ENCODE peak calls at places on chromosomes 16 and 17, in five cellular contexts. G, H, O, Q and I are unnamed samples.

GRCh38 chr17:72176902-72177660 is 56.3 kb downstream of the SOX9 start:
- DNase-seq in G (no peak), Q (no peak), O (no peak), H (no peak), I (peak; percentile 12)

GRCh38 chr17:48471807-48472484 is 41.9 kb upstream of the SKAP1 start:
- DNase-seq in H (no peak), G (no peak), O (no peak), Q (no peak), I (no peak)

GRCh38 chr16:51759999-51760398 is 608.9 kb upstream of the SALL1 start:
- DNase-seq in G (no peak), Q (no peak), H (no peak), O (no peak), I (no peak)

GRCh38 chr17:73351764-73352163 is 40.0 kb upstream of the CDC42EP4 start:
- DNase-seq in Q (no peak), O (no peak), H (no peak), G (no peak), I (no peak)

GRCh38 chr16:48965391-48965790 is 316.2 kb downstream of the CBLN1 start:
- DNase-seq in O (no peak), G (no peak), H (peak; percentile 38), Q (no peak), I (peak; percentile 39)

GRCh38 chr16:30041841-30042240 is 10.8 kb upstream of the TLCD3B start:
- DNase-seq in H (peak; percentile 60), Q (peak; percentile 39), G (peak; percentile 70), O (no peak), I (peak; percentile 44)

GRCh38 chr16:8946544-8946943 is 17.2 kb downstream of the USP7 start:
- DNase-seq in H (no peak), G (no peak), Q (peak; percentile 44), O (no peak), I (no peak)

GRCh38 chr16:3712830-3713476 is 4.4 kb downstream of the TRAP1 start:
- DNase-seq in O (no peak), H (no peak), Q (no peak), G (no peak), I (no peak)

GRCh38 chr17:44502598-44503079 is 567 bp downstream of the GPATCH8 start:
- DNase-seq in O (peak; percentile 86), H (peak; percentile 28), Q (peak; percentile 21), G (peak; percentile 10), I (no peak)

GRCh38 chr16:20899503-20900298 is 457 bp downstream of the DCUN1D3 start:
- DNase-seq in G (no peak), Q (peak; percentile 9), H (no peak), O (peak; percentile 89), I (no peak)

GRCh38 chr17:80555266-80555665 is 10.6 kb downstream of the RPTOR start:
- DNase-seq in H (no peak), G (no peak), Q (no peak), O (peak; percentile 52), I (no peak)

GRCh38 chr17:57531648-57532486 is 213.2 kb downstream of the CCDC182 start:
- DNase-seq in G (no peak), H (no peak), Q (no peak), O (no peak), I (no peak)

GRCh38 chr16:2481676-2482075 is 6.7 kb downstream of the TBC1D24 start:
- DNase-seq in Q (no peak), O (no peak), H (no peak), G (no peak), I (no peak)

GRCh38 chr17:57603978-57604377 is 141.1 kb downstream of the CCDC182 start:
- DNase-seq in O (no peak), H (no peak), G (no peak), Q (peak; percentile 76), I (no peak)

GRCh38 chr16:35492225-35492624 is 2032.8 kb downstream of the TP53TG3F start:
- DNase-seq in G (no peak), O (no peak), H (no peak), Q (no peak), I (no peak)

GRCh38 chr16:48860341-48860740 is 250.4 kb upstream of the N4BP1 start:
- DNase-seq in G (no peak), H (no peak), O (no peak), Q (no peak), I (peak; percentile 4)

GRCh38 chr17:49038544-49038943 is 41.4 kb downstream of the IGF2BP1 start:
- DNase-seq in H (no peak), G (no peak), O (no peak), Q (no peak), I (no peak)

GRCh38 chr16:6777624-6778023 is 555.0 kb upstream of the RBFOX1 start:
- DNase-seq in O (no peak), H (no peak), Q (no peak), G (no peak), I (no peak)

GRCh38 chr17:38395090-38395489 is 33.2 kb upstream of the ARHGAP23 start:
- DNase-seq in Q (no peak), H (no peak), O (no peak), G (no peak), I (no peak)

GRCh38 chr16:50038756-50039529 is 13.9 kb downstream of the CNEP1R1 start:
- DNase-seq in H (no peak), Q (peak; percentile 6), G (no peak), O (no peak), I (no peak)

GRCh38 chr16:86740817-86741799 is 162.8 kb downstream of the FOXL1 start:
- DNase-seq in Q (no peak), H (peak; percentile 59), O (no peak), G (peak; percentile 77), I (peak; percentile 70)

GRCh38 chr17:3639981-3640596 is 3.5 kb downstream of the CTNS start:
- DNase-seq in Q (peak; percentile 51), H (peak; percentile 44), G (peak; percentile 78), O (no peak), I (peak; percentile 38)

GRCh38 chr16:21156767-21157467 is 1.6 kb upstream of the LDAF1 start:
- DNase-seq in Q (peak; percentile 56), O (no peak), G (peak; percentile 89), H (peak; percentile 82), I (peak; percentile 81)

GRCh38 chr16:55377840-55378239 is 53.8 kb downstream of the IRX6 start:
- DNase-seq in H (no peak), Q (no peak), G (no peak), O (no peak), I (no peak)

GRCh38 chr16:70276392-70276791 is 12.9 kb downstream of the AARS1 start:
- DNase-seq in Q (no peak), H (no peak), O (no peak), G (no peak), I (no peak)

GRCh38 chr17:39001703-39002637 is 34.8 kb upstream of the FBXO47 start:
- DNase-seq in Q (no peak), G (peak; percentile 94), O (peak; percentile 96), H (peak; percentile 94), I (peak; percentile 86)

GRCh38 chr17:43547659-43548256 is 1.6 kb upstream of the ETV4 start:
- DNase-seq in H (no peak), G (no peak), O (no peak), Q (no peak), I (no peak)

GRCh38 chr17:75706042-75706728 is 15.1 kb upstream of the ITGB4 start:
- DNase-seq in O (no peak), H (no peak), Q (no peak), G (no peak), I (no peak)

GRCh38 chr17:50170662-50171370 is 5.0 kb downstream of the SGCA start:
- DNase-seq in G (no peak), H (no peak), Q (no peak), O (no peak), I (no peak)

GRCh38 chr17:14301761-14302401 is 1.0 kb downstream of the HS3ST3B1 start:
- DNase-seq in Q (peak; percentile 26), G (peak; percentile 51), H (peak; percentile 63), O (peak; percentile 90), I (peak; percentile 54)

GRCh38 chr17:81302861-81303326 is 7.8 kb upstream of the SLC38A10 start:
- DNase-seq in O (no peak), Q (no peak), H (no peak), G (no peak), I (no peak)

GRCh38 chr16:1377406-1378010 is 25.8 kb downstream of the GNPTG start:
- DNase-seq in Q (no peak), G (no peak), H (no peak), O (no peak), I (no peak)

GRCh38 chr16:1378804-1379053 is 27.0 kb downstream of the GNPTG start:
- DNase-seq in O (no peak), Q (no peak), G (no peak), H (no peak), I (no peak)

GRCh38 chr16:1379054-1379862 is 27.5 kb downstream of the GNPTG start:
- DNase-seq in G (peak; percentile 64), H (peak; percentile 76), O (peak; percentile 94), Q (peak; percentile 73), I (peak; percentile 77)

GRCh38 chr16:1379863-1380174 is 28.1 kb downstream of the GNPTG start:
- DNase-seq in G (no peak), Q (no peak), H (no peak), O (no peak), I (no peak)

GRCh38 chr16:1378087-1378803 is 26.5 kb downstream of the GNPTG start:
- DNase-seq in G (no peak), O (no peak), Q (no peak), H (no peak), I (no peak)
- H3K4me3 ChIP-seq in G (peak overlapping the region; percentile 62), O (no peak overlapping the region), Q (peak overlapping the region; percentile 69), H (peak overlapping the region; percentile 61), I (peak overlapping the region; percentile 54)

DNA sequence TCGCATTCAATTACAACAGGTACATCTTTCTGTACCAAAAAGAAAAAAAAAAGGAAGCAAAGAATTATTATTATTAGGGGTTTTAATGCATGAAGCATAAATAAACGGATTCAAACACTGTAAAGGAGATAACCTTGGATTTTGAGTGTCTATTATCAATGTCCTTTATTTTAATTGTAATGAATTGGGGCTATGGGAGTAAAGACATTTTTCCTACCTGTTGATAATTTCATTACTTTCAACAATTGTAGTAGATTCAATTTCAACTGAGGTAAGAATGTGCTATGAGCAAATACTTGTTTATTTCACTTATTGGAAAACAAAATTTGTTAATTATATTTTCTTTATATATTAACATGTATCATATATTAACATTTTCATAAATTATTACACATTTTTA is 855.6 kb downstream of the KCNJ2 start:
- DNase-seq in H (no peak), G (no peak), O (no peak), Q (no peak), I (no peak)
- TF ChIP-seq CTCF in H (no peak), G (no peak), O (no peak), Q (no peak), I (no peak)

GRCh38 chr17:82320956-82321927 is 3.8 kb upstream of the CD7 start:
- DNase-seq in O (no peak), G (no peak), Q (peak; percentile 58), H (no peak), I (no peak)
- H3K4me3 ChIP-seq in O (no peak overlapping the region), G (no peak overlapping the region), Q (no peak overlapping the region), H (no peak overlapping the region), I (no peak overlapping the region)

GRCh38 chr17:7022791-7023571 is at the start of gene BCL6B:
- DNase-seq in G (no peak), O (no peak), Q (no peak), H (no peak), I (no peak)

GRCh38 chr17:7023576-7024401 is 939 bp downstream of the BCL6B start:
- DNase-seq in H (peak; percentile 84), G (peak; percentile 91), Q (peak; percentile 53), O (peak; percentile 99), I (peak; percentile 72)

GRCh38 chr17:7026471-7027115 is 3.7 kb downstream of the BCL6B start:
- DNase-seq in O (no peak), H (no peak), Q (no peak), G (no peak), I (no peak)

GRCh38 chr17:7025240-7025639 is 2.4 kb downstream of the BCL6B start:
- DNase-seq in G (no peak), Q (no peak), H (no peak), O (no peak), I (no peak)

GRCh38 chr17:7024402-7024785 is 1.5 kb downstream of the BCL6B start:
- DNase-seq in Q (no peak), H (no peak), O (no peak), G (no peak), I (no peak)
- TF ChIP-seq CTCF in Q (no peak), H (no peak), O (no peak), G (no peak), I (no peak)